ENCODE peak calls at places on chromosome 21, in seven cellular contexts. One of them, this sample, is unnamed.

GRCh38 chr21:46126321-46127238 is 28.7 kb downstream of the COL6A2 start:
- DNase-seq in SJSA1: peak
- DNase-seq in hippocampal formation: no peak
- DNase-seq in GM23248: no peak
- DNase-seq in activated T-cell treated with anti-CD3 and anti-CD28 coated beads, Interleukin-2, amount 50 U/mL, for 72 hours: peak
- DNase-seq in SK-MEL-5: no peak
- DNase-seq in stimulated activated CD8-positive, alpha-beta memory T cell treated with anti-CD3 and anti-CD28 coated beads, Interleukin-12 subunit alpha, Interleukin-12 subunit beta, amount 100 ng/mL, for 4 hours: no peak
- DNase-seq in this sample: no peak

GRCh38 chr21:42835611-42836401 is 43.5 kb downstream of the WDR4 start:
- DNase-seq in SJSA1: no peak
- DNase-seq in hippocampal formation: no peak
- DNase-seq in GM23248: no peak
- DNase-seq in activated T-cell treated with anti-CD3 and anti-CD28 coated beads, Interleukin-2, amount 50 U/mL, for 72 hours: no peak
- DNase-seq in SK-MEL-5: no peak
- DNase-seq in stimulated activated CD8-positive, alpha-beta memory T cell treated with anti-CD3 and anti-CD28 coated beads, Interleukin-12 subunit alpha, Interleukin-12 subunit beta, amount 100 ng/mL, for 4 hours: no peak
- DNase-seq in this sample: peak

GRCh38 chr21:37631319-37632117 is 264.9 kb downstream of the DYRK1A start:
- DNase-seq in SJSA1: no peak
- DNase-seq in hippocampal formation: no peak
- DNase-seq in GM23248: no peak
- DNase-seq in activated T-cell treated with anti-CD3 and anti-CD28 coated beads, Interleukin-2, amount 50 U/mL, for 72 hours: peak
- DNase-seq in SK-MEL-5: no peak
- DNase-seq in stimulated activated CD8-positive, alpha-beta memory T cell treated with anti-CD3 and anti-CD28 coated beads, Interleukin-12 subunit alpha, Interleukin-12 subunit beta, amount 100 ng/mL, for 4 hours: no peak
- DNase-seq in this sample: no peak

GRCh38 chr21:42615924-42616323 is 37.5 kb upstream of the PDE9A start:
- DNase-seq in SJSA1: no peak
- DNase-seq in hippocampal formation: no peak
- DNase-seq in GM23248: no peak
- DNase-seq in activated T-cell treated with anti-CD3 and anti-CD28 coated beads, Interleukin-2, amount 50 U/mL, for 72 hours: no peak
- DNase-seq in SK-MEL-5: no peak
- DNase-seq in stimulated activated CD8-positive, alpha-beta memory T cell treated with anti-CD3 and anti-CD28 coated beads, Interleukin-12 subunit alpha, Interleukin-12 subunit beta, amount 100 ng/mL, for 4 hours: no peak
- DNase-seq in this sample: no peak

GRCh38 chr21:37074195-37074510 is 1.1 kb downstream of the TTC3 start:
- DNase-seq in SJSA1: no peak
- DNase-seq in hippocampal formation: no peak
- DNase-seq in GM23248: peak
- DNase-seq in activated T-cell treated with anti-CD3 and anti-CD28 coated beads, Interleukin-2, amount 50 U/mL, for 72 hours: no peak
- DNase-seq in SK-MEL-5: peak
- DNase-seq in stimulated activated CD8-positive, alpha-beta memory T cell treated with anti-CD3 and anti-CD28 coated beads, Interleukin-12 subunit alpha, Interleukin-12 subunit beta, amount 100 ng/mL, for 4 hours: no peak
- DNase-seq in this sample: no peak

GRCh38 chr21:45998276-45998701 is 16.7 kb downstream of the COL6A1 start:
- DNase-seq in SJSA1: no peak
- DNase-seq in hippocampal formation: no peak
- DNase-seq in GM23248: no peak
- DNase-seq in activated T-cell treated with anti-CD3 and anti-CD28 coated beads, Interleukin-2, amount 50 U/mL, for 72 hours: peak
- DNase-seq in SK-MEL-5: no peak
- DNase-seq in stimulated activated CD8-positive, alpha-beta memory T cell treated with anti-CD3 and anti-CD28 coated beads, Interleukin-12 subunit alpha, Interleukin-12 subunit beta, amount 100 ng/mL, for 4 hours: no peak
- DNase-seq in this sample: no peak

GRCh38 chr21:19489930-19490329 is 1086.3 kb upstream of the TMPRSS15 start:
- DNase-seq in SJSA1: no peak
- DNase-seq in hippocampal formation: no peak
- DNase-seq in GM23248: no peak
- DNase-seq in activated T-cell treated with anti-CD3 and anti-CD28 coated beads, Interleukin-2, amount 50 U/mL, for 72 hours: no peak
- DNase-seq in SK-MEL-5: no peak
- DNase-seq in stimulated activated CD8-positive, alpha-beta memory T cell treated with anti-CD3 and anti-CD28 coated beads, Interleukin-12 subunit alpha, Interleukin-12 subunit beta, amount 100 ng/mL, for 4 hours: no peak
- DNase-seq in this sample: no peak

GRCh38 chr21:15978158-15978805 is 248.5 kb downstream of the USP25 start:
- DNase-seq in SJSA1: no peak
- DNase-seq in hippocampal formation: no peak
- DNase-seq in GM23248: peak
- DNase-seq in activated T-cell treated with anti-CD3 and anti-CD28 coated beads, Interleukin-2, amount 50 U/mL, for 72 hours: no peak
- DNase-seq in SK-MEL-5: no peak
- DNase-seq in stimulated activated CD8-positive, alpha-beta memory T cell treated with anti-CD3 and anti-CD28 coated beads, Interleukin-12 subunit alpha, Interleukin-12 subunit beta, amount 100 ng/mL, for 4 hours: no peak
- DNase-seq in this sample: no peak

GRCh38 chr21:15242906-15243305 is 178.1 kb upstream of the NRIP1 start:
- DNase-seq in SJSA1: no peak
- DNase-seq in hippocampal formation: no peak
- DNase-seq in GM23248: peak
- DNase-seq in activated T-cell treated with anti-CD3 and anti-CD28 coated beads, Interleukin-2, amount 50 U/mL, for 72 hours: no peak
- DNase-seq in SK-MEL-5: no peak
- DNase-seq in stimulated activated CD8-positive, alpha-beta memory T cell treated with anti-CD3 and anti-CD28 coated beads, Interleukin-12 subunit alpha, Interleukin-12 subunit beta, amount 100 ng/mL, for 4 hours: no peak
- DNase-seq in this sample: no peak

GRCh38 chr21:46457801-46458314 is 833 bp upstream of the DIP2A start:
- DNase-seq in SJSA1: peak
- DNase-seq in hippocampal formation: no peak
- DNase-seq in GM23248: peak
- DNase-seq in activated T-cell treated with anti-CD3 and anti-CD28 coated beads, Interleukin-2, amount 50 U/mL, for 72 hours: peak
- DNase-seq in SK-MEL-5: peak
- DNase-seq in stimulated activated CD8-positive, alpha-beta memory T cell treated with anti-CD3 and anti-CD28 coated beads, Interleukin-12 subunit alpha, Interleukin-12 subunit beta, amount 100 ng/mL, for 4 hours: no peak
- DNase-seq in this sample: no peak

GRCh38 chr21:15752763-15753407 is 23.1 kb downstream of the USP25 start:
- DNase-seq in SJSA1: no peak
- DNase-seq in hippocampal formation: no peak
- DNase-seq in GM23248: no peak
- DNase-seq in activated T-cell treated with anti-CD3 and anti-CD28 coated beads, Interleukin-2, amount 50 U/mL, for 72 hours: no peak
- DNase-seq in SK-MEL-5: no peak
- DNase-seq in stimulated activated CD8-positive, alpha-beta memory T cell treated with anti-CD3 and anti-CD28 coated beads, Interleukin-12 subunit alpha, Interleukin-12 subunit beta, amount 100 ng/mL, for 4 hours: no peak
- DNase-seq in this sample: no peak

GRCh38 chr21:41877901-41878830 is 978 bp downstream of the PRDM15 start:
- DNase-seq in SJSA1: no peak
- DNase-seq in hippocampal formation: peak
- DNase-seq in GM23248: peak
- DNase-seq in activated T-cell treated with anti-CD3 and anti-CD28 coated beads, Interleukin-2, amount 50 U/mL, for 72 hours: peak
- DNase-seq in SK-MEL-5: peak
- DNase-seq in stimulated activated CD8-positive, alpha-beta memory T cell treated with anti-CD3 and anti-CD28 coated beads, Interleukin-12 subunit alpha, Interleukin-12 subunit beta, amount 100 ng/mL, for 4 hours: peak
- DNase-seq in this sample: peak

GRCh38 chr21:35528109-35529042 is 479.3 kb upstream of the RUNX1 start:
- DNase-seq in SJSA1: no peak
- DNase-seq in hippocampal formation: no peak
- DNase-seq in GM23248: no peak
- DNase-seq in activated T-cell treated with anti-CD3 and anti-CD28 coated beads, Interleukin-2, amount 50 U/mL, for 72 hours: peak
- DNase-seq in SK-MEL-5: no peak
- DNase-seq in stimulated activated CD8-positive, alpha-beta memory T cell treated with anti-CD3 and anti-CD28 coated beads, Interleukin-12 subunit alpha, Interleukin-12 subunit beta, amount 100 ng/mL, for 4 hours: peak
- DNase-seq in this sample: peak

GRCh38 chr21:38219049-38219628 is 37.7 kb upstream of the KCNJ15 start:
- DNase-seq in SJSA1: peak
- DNase-seq in hippocampal formation: peak
- DNase-seq in GM23248: peak
- DNase-seq in activated T-cell treated with anti-CD3 and anti-CD28 coated beads, Interleukin-2, amount 50 U/mL, for 72 hours: peak
- DNase-seq in SK-MEL-5: peak
- DNase-seq in stimulated activated CD8-positive, alpha-beta memory T cell treated with anti-CD3 and anti-CD28 coated beads, Interleukin-12 subunit alpha, Interleukin-12 subunit beta, amount 100 ng/mL, for 4 hours: no peak
- DNase-seq in this sample: no peak

GRCh38 chr21:26844258-26845065 is 747 bp downstream of the ADAMTS1 start:
- DNase-seq in SJSA1: peak
- DNase-seq in hippocampal formation: peak
- DNase-seq in GM23248: peak
- DNase-seq in activated T-cell treated with anti-CD3 and anti-CD28 coated beads, Interleukin-2, amount 50 U/mL, for 72 hours: peak
- DNase-seq in SK-MEL-5: peak
- DNase-seq in stimulated activated CD8-positive, alpha-beta memory T cell treated with anti-CD3 and anti-CD28 coated beads, Interleukin-12 subunit alpha, Interleukin-12 subunit beta, amount 100 ng/mL, for 4 hours: no peak
- DNase-seq in this sample: no peak

GRCh38 chr21:38272215-38272614 is 15.4 kb downstream of the KCNJ15 start:
- DNase-seq in SJSA1: no peak
- DNase-seq in hippocampal formation: no peak
- DNase-seq in GM23248: no peak
- DNase-seq in activated T-cell treated with anti-CD3 and anti-CD28 coated beads, Interleukin-2, amount 50 U/mL, for 72 hours: no peak
- DNase-seq in SK-MEL-5: no peak
- DNase-seq in stimulated activated CD8-positive, alpha-beta memory T cell treated with anti-CD3 and anti-CD28 coated beads, Interleukin-12 subunit alpha, Interleukin-12 subunit beta, amount 100 ng/mL, for 4 hours: no peak
- DNase-seq in this sample: no peak

GRCh38 chr21:41466024-41466820 is 40.2 kb downstream of the MX1 start:
- DNase-seq in SJSA1: no peak
- DNase-seq in hippocampal formation: no peak
- DNase-seq in GM23248: no peak
- DNase-seq in activated T-cell treated with anti-CD3 and anti-CD28 coated beads, Interleukin-2, amount 50 U/mL, for 72 hours: no peak
- DNase-seq in SK-MEL-5: peak
- DNase-seq in stimulated activated CD8-positive, alpha-beta memory T cell treated with anti-CD3 and anti-CD28 coated beads, Interleukin-12 subunit alpha, Interleukin-12 subunit beta, amount 100 ng/mL, for 4 hours: no peak
- DNase-seq in this sample: no peak

GRCh38 chr21:46024983-46025860 is 43.7 kb downstream of the COL6A1 start:
- DNase-seq in SJSA1: no peak
- DNase-seq in hippocampal formation: no peak
- DNase-seq in GM23248: peak
- DNase-seq in activated T-cell treated with anti-CD3 and anti-CD28 coated beads, Interleukin-2, amount 50 U/mL, for 72 hours: no peak
- DNase-seq in SK-MEL-5: no peak
- DNase-seq in stimulated activated CD8-positive, alpha-beta memory T cell treated with anti-CD3 and anti-CD28 coated beads, Interleukin-12 subunit alpha, Interleukin-12 subunit beta, amount 100 ng/mL, for 4 hours: no peak
- DNase-seq in this sample: no peak

This sample was measured in activated B cell treated with CpG ODN at 0.5 μM for 24 hours.